ENCODE peak calls at places on chromosomes 13 and 19, in five cellular contexts. One of them, this sample, is unnamed.

GRCh38 chr19:15448778-15449619 is 757 bp downstream of the WIZ start:
- DNase-seq in posterior cingulate gyrus: no peak
- DNase-seq in NCI-H2081 treated with DMSO at 0.1 percent for 48 hours: no peak
- DNase-seq in stimulated activated CD4-positive, alpha-beta T cell treated with anti-CD3 and anti-CD28 coated beads, Interleukin-15, amount 100 ng/mL, for 48 hours: no peak
- DNase-seq in astrocyte of the spinal cord: no peak
- DNase-seq in this sample: peak

GRCh38 chr13:105921711-105922110 is 613.8 kb downstream of the EFNB2 start:
- DNase-seq in NCI-H2081 treated with DMSO at 0.1 percent for 48 hours: no peak
- DNase-seq in stimulated activated CD4-positive, alpha-beta T cell treated with anti-CD3 and anti-CD28 coated beads, Interleukin-15, amount 100 ng/mL, for 48 hours: no peak
- DNase-seq in astrocyte of the spinal cord: no peak
- DNase-seq in posterior cingulate gyrus: no peak
- DNase-seq in this sample: no peak

GRCh38 chr13:51734786-51735185 is 69.2 kb downstream of the DHRS12 start:
- DNase-seq in stimulated activated CD4-positive, alpha-beta T cell treated with anti-CD3 and anti-CD28 coated beads, Interleukin-15, amount 100 ng/mL, for 48 hours: no peak
- DNase-seq in astrocyte of the spinal cord: peak
- DNase-seq in posterior cingulate gyrus: no peak
- DNase-seq in NCI-H2081 treated with DMSO at 0.1 percent for 48 hours: no peak
- DNase-seq in this sample: no peak

GRCh38 chr19:16587031-16588023 is 15.1 kb upstream of the SLC35E1 start:
- DNase-seq in stimulated activated CD4-positive, alpha-beta T cell treated with anti-CD3 and anti-CD28 coated beads, Interleukin-15, amount 100 ng/mL, for 48 hours: peak
- DNase-seq in posterior cingulate gyrus: peak
- DNase-seq in NCI-H2081 treated with DMSO at 0.1 percent for 48 hours: no peak
- DNase-seq in astrocyte of the spinal cord: peak
- DNase-seq in this sample: peak

GRCh38 chr19:34731964-34732363 is 2.1 kb upstream of the ZNF181 start:
- DNase-seq in posterior cingulate gyrus: no peak
- DNase-seq in astrocyte of the spinal cord: no peak
- DNase-seq in stimulated activated CD4-positive, alpha-beta T cell treated with anti-CD3 and anti-CD28 coated beads, Interleukin-15, amount 100 ng/mL, for 48 hours: no peak
- DNase-seq in NCI-H2081 treated with DMSO at 0.1 percent for 48 hours: no peak
- DNase-seq in this sample: no peak

GRCh38 chr19:5345895-5346386 is 5.3 kb upstream of the PTPRS start:
- DNase-seq in posterior cingulate gyrus: no peak
- DNase-seq in stimulated activated CD4-positive, alpha-beta T cell treated with anti-CD3 and anti-CD28 coated beads, Interleukin-15, amount 100 ng/mL, for 48 hours: no peak
- DNase-seq in astrocyte of the spinal cord: peak
- DNase-seq in NCI-H2081 treated with DMSO at 0.1 percent for 48 hours: no peak
- DNase-seq in this sample: no peak

GRCh38 chr19:52248256-52248655 is 21.1 kb upstream of the ZNF766 start:
- DNase-seq in posterior cingulate gyrus: peak
- DNase-seq in stimulated activated CD4-positive, alpha-beta T cell treated with anti-CD3 and anti-CD28 coated beads, Interleukin-15, amount 100 ng/mL, for 48 hours: peak
- DNase-seq in astrocyte of the spinal cord: no peak
- DNase-seq in NCI-H2081 treated with DMSO at 0.1 percent for 48 hours: no peak
- DNase-seq in this sample: no peak

GRCh38 chr19:7921955-7922840 is 2.1 kb downstream of the SNAPC2 start:
- DNase-seq in astrocyte of the spinal cord: no peak
- DNase-seq in NCI-H2081 treated with DMSO at 0.1 percent for 48 hours: no peak
- DNase-seq in stimulated activated CD4-positive, alpha-beta T cell treated with anti-CD3 and anti-CD28 coated beads, Interleukin-15, amount 100 ng/mL, for 48 hours: no peak
- DNase-seq in posterior cingulate gyrus: no peak
- DNase-seq in this sample: no peak

GRCh38 chr13:102310691-102311432 is 91.0 kb downstream of the FGF14 start:
- DNase-seq in stimulated activated CD4-positive, alpha-beta T cell treated with anti-CD3 and anti-CD28 coated beads, Interleukin-15, amount 100 ng/mL, for 48 hours: no peak
- DNase-seq in NCI-H2081 treated with DMSO at 0.1 percent for 48 hours: no peak
- DNase-seq in astrocyte of the spinal cord: no peak
- DNase-seq in posterior cingulate gyrus: no peak
- DNase-seq in this sample: no peak

GRCh38 chr13:20703785-20704458 is 423 bp downstream of the IL17D start:
- DNase-seq in NCI-H2081 treated with DMSO at 0.1 percent for 48 hours: no peak
- DNase-seq in stimulated activated CD4-positive, alpha-beta T cell treated with anti-CD3 and anti-CD28 coated beads, Interleukin-15, amount 100 ng/mL, for 48 hours: peak
- DNase-seq in astrocyte of the spinal cord: peak
- DNase-seq in posterior cingulate gyrus: peak
- DNase-seq in this sample: peak

GRCh38 chr19:1113278-1113985 is 9.6 kb downstream of the GPX4 start:
- DNase-seq in posterior cingulate gyrus: peak
- DNase-seq in astrocyte of the spinal cord: peak
- DNase-seq in NCI-H2081 treated with DMSO at 0.1 percent for 48 hours: no peak
- DNase-seq in stimulated activated CD4-positive, alpha-beta T cell treated with anti-CD3 and anti-CD28 coated beads, Interleukin-15, amount 100 ng/mL, for 48 hours: peak
- DNase-seq in this sample: peak

GRCh38 chr13:38804536-38804935 is 117.7 kb downstream of the FREM2 start:
- DNase-seq in posterior cingulate gyrus: no peak
- DNase-seq in NCI-H2081 treated with DMSO at 0.1 percent for 48 hours: no peak
- DNase-seq in stimulated activated CD4-positive, alpha-beta T cell treated with anti-CD3 and anti-CD28 coated beads, Interleukin-15, amount 100 ng/mL, for 48 hours: no peak
- DNase-seq in astrocyte of the spinal cord: peak
- DNase-seq in this sample: no peak

GRCh38 chr13:90498816-90499215 is 848.7 kb upstream of the MIR17HG start:
- DNase-seq in NCI-H2081 treated with DMSO at 0.1 percent for 48 hours: no peak
- DNase-seq in posterior cingulate gyrus: no peak
- DNase-seq in astrocyte of the spinal cord: no peak
- DNase-seq in stimulated activated CD4-positive, alpha-beta T cell treated with anti-CD3 and anti-CD28 coated beads, Interleukin-15, amount 100 ng/mL, for 48 hours: no peak
- DNase-seq in this sample: no peak

GRCh38 chr19:29806098-29806866 is 5.5 kb upstream of the CCNE1 start:
- DNase-seq in stimulated activated CD4-positive, alpha-beta T cell treated with anti-CD3 and anti-CD28 coated beads, Interleukin-15, amount 100 ng/mL, for 48 hours: no peak
- DNase-seq in NCI-H2081 treated with DMSO at 0.1 percent for 48 hours: no peak
- DNase-seq in astrocyte of the spinal cord: no peak
- DNase-seq in posterior cingulate gyrus: no peak
- DNase-seq in this sample: no peak

GRCh38 chr19:29031216-29031615 is 181.7 kb downstream of the UQCRFS1 start:
- DNase-seq in astrocyte of the spinal cord: no peak
- DNase-seq in stimulated activated CD4-positive, alpha-beta T cell treated with anti-CD3 and anti-CD28 coated beads, Interleukin-15, amount 100 ng/mL, for 48 hours: no peak
- DNase-seq in posterior cingulate gyrus: no peak
- DNase-seq in NCI-H2081 treated with DMSO at 0.1 percent for 48 hours: no peak
- DNase-seq in this sample: no peak

GRCh38 chr13:113005076-113005865 is 36.3 kb downstream of the MCF2L start:
- DNase-seq in stimulated activated CD4-positive, alpha-beta T cell treated with anti-CD3 and anti-CD28 coated beads, Interleukin-15, amount 100 ng/mL, for 48 hours: no peak
- DNase-seq in posterior cingulate gyrus: no peak
- DNase-seq in astrocyte of the spinal cord: no peak
- DNase-seq in NCI-H2081 treated with DMSO at 0.1 percent for 48 hours: peak
- DNase-seq in this sample: no peak

GRCh38 chr13:31310781-31311180 is 111.0 kb downstream of the B3GLCT start:
- DNase-seq in stimulated activated CD4-positive, alpha-beta T cell treated with anti-CD3 and anti-CD28 coated beads, Interleukin-15, amount 100 ng/mL, for 48 hours: no peak
- DNase-seq in posterior cingulate gyrus: no peak
- DNase-seq in NCI-H2081 treated with DMSO at 0.1 percent for 48 hours: peak
- DNase-seq in astrocyte of the spinal cord: no peak
- DNase-seq in this sample: no peak

GRCh38 chr13:108200781-108201398 is 14.4 kb downstream of the LIG4 start:
- DNase-seq in NCI-H2081 treated with DMSO at 0.1 percent for 48 hours: no peak
- DNase-seq in posterior cingulate gyrus: no peak
- DNase-seq in stimulated activated CD4-positive, alpha-beta T cell treated with anti-CD3 and anti-CD28 coated beads, Interleukin-15, amount 100 ng/mL, for 48 hours: no peak
- DNase-seq in astrocyte of the spinal cord: no peak
- DNase-seq in this sample: no peak

GRCh38 chr19:4969772-4970531 is 1.0 kb downstream of the KDM4B start:
- DNase-seq in posterior cingulate gyrus: no peak
- DNase-seq in NCI-H2081 treated with DMSO at 0.1 percent for 48 hours: no peak
- DNase-seq in stimulated activated CD4-positive, alpha-beta T cell treated with anti-CD3 and anti-CD28 coated beads, Interleukin-15, amount 100 ng/mL, for 48 hours: no peak
- DNase-seq in astrocyte of the spinal cord: peak
- DNase-seq in this sample: peak

GRCh38 chr13:33242984-33243617 is 42.5 kb downstream of the STARD13 start:
- DNase-seq in posterior cingulate gyrus: no peak
- DNase-seq in NCI-H2081 treated with DMSO at 0.1 percent for 48 hours: no peak
- DNase-seq in stimulated activated CD4-positive, alpha-beta T cell treated with anti-CD3 and anti-CD28 coated beads, Interleukin-15, amount 100 ng/mL, for 48 hours: no peak
- DNase-seq in astrocyte of the spinal cord: no peak
- DNase-seq in this sample: no peak

GRCh38 chr19:33040994-33041827 is 23.5 kb downstream of the RHPN2 start:
- DNase-seq in astrocyte of the spinal cord: peak
- DNase-seq in posterior cingulate gyrus: peak
- DNase-seq in stimulated activated CD4-positive, alpha-beta T cell treated with anti-CD3 and anti-CD28 coated beads, Interleukin-15, amount 100 ng/mL, for 48 hours: no peak
- DNase-seq in NCI-H2081 treated with DMSO at 0.1 percent for 48 hours: no peak
- DNase-seq in this sample: no peak

GRCh38 chr13:83340170-83340569 is 542.1 kb downstream of the SLITRK1 start:
- DNase-seq in stimulated activated CD4-positive, alpha-beta T cell treated with anti-CD3 and anti-CD28 coated beads, Interleukin-15, amount 100 ng/mL, for 48 hours: no peak
- DNase-seq in NCI-H2081 treated with DMSO at 0.1 percent for 48 hours: no peak
- DNase-seq in posterior cingulate gyrus: no peak
- DNase-seq in astrocyte of the spinal cord: no peak
- DNase-seq in this sample: no peak

GRCh38 chr19:51094696-51095279 is 12.1 kb upstream of the KLK14 start:
- DNase-seq in astrocyte of the spinal cord: no peak
- DNase-seq in posterior cingulate gyrus: no peak
- DNase-seq in stimulated activated CD4-positive, alpha-beta T cell treated with anti-CD3 and anti-CD28 coated beads, Interleukin-15, amount 100 ng/mL, for 48 hours: peak
- DNase-seq in NCI-H2081 treated with DMSO at 0.1 percent for 48 hours: no peak
- DNase-seq in this sample: peak

GRCh38 chr19:33819875-33820781 is 23.5 kb downstream of the KCTD15 start:
- DNase-seq in astrocyte of the spinal cord: peak
- DNase-seq in NCI-H2081 treated with DMSO at 0.1 percent for 48 hours: no peak
- DNase-seq in posterior cingulate gyrus: no peak
- DNase-seq in stimulated activated CD4-positive, alpha-beta T cell treated with anti-CD3 and anti-CD28 coated beads, Interleukin-15, amount 100 ng/mL, for 48 hours: peak
- DNase-seq in this sample: peak

GRCh38 chr13:27923794-27924528 is 4.2 kb downstream of the PDX1 start:
- DNase-seq in astrocyte of the spinal cord: no peak
- DNase-seq in stimulated activated CD4-positive, alpha-beta T cell treated with anti-CD3 and anti-CD28 coated beads, Interleukin-15, amount 100 ng/mL, for 48 hours: no peak
- DNase-seq in posterior cingulate gyrus: no peak
- DNase-seq in NCI-H2081 treated with DMSO at 0.1 percent for 48 hours: no peak
- DNase-seq in this sample: peak

GRCh38 chr19:42601811-42602443 is 7.2 kb upstream of the CEACAM8 start:
- DNase-seq in stimulated activated CD4-positive, alpha-beta T cell treated with anti-CD3 and anti-CD28 coated beads, Interleukin-15, amount 100 ng/mL, for 48 hours: peak
- DNase-seq in astrocyte of the spinal cord: no peak
- DNase-seq in posterior cingulate gyrus: no peak
- DNase-seq in NCI-H2081 treated with DMSO at 0.1 percent for 48 hours: no peak
- DNase-seq in this sample: peak

GRCh38 chr19:10295847-10296591 is 6.3 kb downstream of the ICAM5 start:
- DNase-seq in astrocyte of the spinal cord: no peak
- DNase-seq in stimulated activated CD4-positive, alpha-beta T cell treated with anti-CD3 and anti-CD28 coated beads, Interleukin-15, amount 100 ng/mL, for 48 hours: no peak
- DNase-seq in posterior cingulate gyrus: no peak
- DNase-seq in NCI-H2081 treated with DMSO at 0.1 percent for 48 hours: no peak
- DNase-seq in this sample: no peak

GRCh38 chr19:43872547-43873336 is 45.6 kb downstream of the ZNF283 start:
- DNase-seq in posterior cingulate gyrus: no peak
- DNase-seq in stimulated activated CD4-positive, alpha-beta T cell treated with anti-CD3 and anti-CD28 coated beads, Interleukin-15, amount 100 ng/mL, for 48 hours: no peak
- DNase-seq in NCI-H2081 treated with DMSO at 0.1 percent for 48 hours: no peak
- DNase-seq in astrocyte of the spinal cord: peak
- DNase-seq in this sample: no peak

GRCh38 chr13:30341815-30342570 is 34.6 kb upstream of the KATNAL1 start:
- DNase-seq in stimulated activated CD4-positive, alpha-beta T cell treated with anti-CD3 and anti-CD28 coated beads, Interleukin-15, amount 100 ng/mL, for 48 hours: no peak
- DNase-seq in NCI-H2081 treated with DMSO at 0.1 percent for 48 hours: no peak
- DNase-seq in astrocyte of the spinal cord: peak
- DNase-seq in posterior cingulate gyrus: peak
- DNase-seq in this sample: no peak

GRCh38 chr19:12899891-12900518 is 9.0 kb downstream of the GCDH start:
- DNase-seq in astrocyte of the spinal cord: no peak
- DNase-seq in NCI-H2081 treated with DMSO at 0.1 percent for 48 hours: no peak
- DNase-seq in stimulated activated CD4-positive, alpha-beta T cell treated with anti-CD3 and anti-CD28 coated beads, Interleukin-15, amount 100 ng/mL, for 48 hours: no peak
- DNase-seq in posterior cingulate gyrus: no peak
- DNase-seq in this sample: no peak

GRCh38 chr19:28737021-28737525 is 475.9 kb downstream of the UQCRFS1 start:
- DNase-seq in astrocyte of the spinal cord: peak
- DNase-seq in NCI-H2081 treated with DMSO at 0.1 percent for 48 hours: no peak
- DNase-seq in stimulated activated CD4-positive, alpha-beta T cell treated with anti-CD3 and anti-CD28 coated beads, Interleukin-15, amount 100 ng/mL, for 48 hours: no peak
- DNase-seq in posterior cingulate gyrus: no peak
- DNase-seq in this sample: no peak

GRCh38 chr19:45419396-45419795 is 4.3 kb downstream of the ERCC1 start:
- DNase-seq in NCI-H2081 treated with DMSO at 0.1 percent for 48 hours: no peak
- DNase-seq in stimulated activated CD4-positive, alpha-beta T cell treated with anti-CD3 and anti-CD28 coated beads, Interleukin-15, amount 100 ng/mL, for 48 hours: no peak
- DNase-seq in astrocyte of the spinal cord: no peak
- DNase-seq in posterior cingulate gyrus: no peak
- DNase-seq in this sample: peak

GRCh38 chr19:44776402-44777096 is 1.1 kb upstream of the CBLC start:
- DNase-seq in stimulated activated CD4-positive, alpha-beta T cell treated with anti-CD3 and anti-CD28 coated beads, Interleukin-15, amount 100 ng/mL, for 48 hours: no peak
- DNase-seq in NCI-H2081 treated with DMSO at 0.1 percent for 48 hours: no peak
- DNase-seq in astrocyte of the spinal cord: no peak
- DNase-seq in posterior cingulate gyrus: no peak
- DNase-seq in this sample: no peak

GRCh38 chr13:86383561-86383960 is 584.3 kb upstream of the SLITRK6 start:
- DNase-seq in stimulated activated CD4-positive, alpha-beta T cell treated with anti-CD3 and anti-CD28 coated beads, Interleukin-15, amount 100 ng/mL, for 48 hours: no peak
- DNase-seq in NCI-H2081 treated with DMSO at 0.1 percent for 48 hours: no peak
- DNase-seq in posterior cingulate gyrus: no peak
- DNase-seq in astrocyte of the spinal cord: no peak
- DNase-seq in this sample: no peak

GRCh38 chr19:11164879-11165406 is 9.4 kb upstream of the SPC24 start:
- DNase-seq in posterior cingulate gyrus: peak
- DNase-seq in stimulated activated CD4-positive, alpha-beta T cell treated with anti-CD3 and anti-CD28 coated beads, Interleukin-15, amount 100 ng/mL, for 48 hours: no peak
- DNase-seq in NCI-H2081 treated with DMSO at 0.1 percent for 48 hours: no peak
- DNase-seq in astrocyte of the spinal cord: peak
- DNase-seq in this sample: no peak

GRCh38 chr19:51145926-51146493 is 3.9 kb downstream of the SIGLEC7 start:
- DNase-seq in posterior cingulate gyrus: no peak
- DNase-seq in astrocyte of the spinal cord: no peak
- DNase-seq in NCI-H2081 treated with DMSO at 0.1 percent for 48 hours: no peak
- DNase-seq in stimulated activated CD4-positive, alpha-beta T cell treated with anti-CD3 and anti-CD28 coated beads, Interleukin-15, amount 100 ng/mL, for 48 hours: no peak
- DNase-seq in this sample: no peak

This sample was measured in B cell.